ENCODE peak calls at places on chromosomes 12 and 14, in eight cellular contexts. E, K, D, R, B, M, P and T are unnamed samples.

GRCh38 chr12:97595936-97596335 is 133.3 kb downstream of the RMST start:
- DNase-seq in E (no peak), K (no peak), D (no peak), R (no peak), B (no peak), M (no peak), P (no peak), T (no peak)

GRCh38 chr14:100841445-100842403 is 15.8 kb downstream of the MEG3 start:
- DNase-seq in E (no peak), K (no peak), D (no peak), R (no peak), B (no peak), M (no peak), P (no peak), T (no peak)

GRCh38 chr12:47458273-47458672 is 247.6 kb downstream of the RPAP3 start:
- DNase-seq in E (peak; percentile 13), K (no peak), D (no peak), R (no peak), B (no peak), M (no peak), P (no peak), T (no peak)

GRCh38 chr14:50954811-50955372 is 10.6 kb upstream of the PYGL start:
- DNase-seq in E (no peak), K (no peak), D (no peak), R (no peak), B (peak; percentile 66), M (peak; percentile 60), P (peak; percentile 85), T (no peak)

GRCh38 chr12:52278530-52278929 is 4.1 kb downstream of the KRT86 start:
- DNase-seq in E (no peak), K (no peak), D (no peak), R (no peak), B (no peak), M (no peak), P (no peak), T (no peak)

GRCh38 chr12:59698599-59698998 is 102.8 kb downstream of the SLC16A7 start:
- DNase-seq in E (no peak), K (no peak), D (no peak), R (no peak), B (no peak), M (peak; percentile 5), P (no peak), T (no peak)

GRCh38 chr12:58425481-58426392 is 484.4 kb downstream of the ATP23 start:
- DNase-seq in E (no peak), K (peak; percentile 23), D (no peak), R (peak; percentile 38), B (no peak), M (peak; percentile 68), P (peak; percentile 13), T (no peak)

GRCh38 chr14:63050694-63051093 is 5.4 kb upstream of the KCNH5 start:
- DNase-seq in E (no peak), K (no peak), D (no peak), R (no peak), B (no peak), M (no peak), P (no peak), T (no peak)

GRCh38 chr14:92516966-92517350 is 3.4 kb downstream of the RIN3 start:
- DNase-seq in E (no peak), K (no peak), D (no peak), R (no peak), B (no peak), M (no peak), P (no peak), T (peak; percentile 7)

GRCh38 chr14:73238262-73238852 is 1.1 kb downstream of the PAPLN start:
- DNase-seq in E (no peak), K (no peak), D (no peak), R (peak; percentile 78), B (peak; percentile 40), M (no peak), P (no peak), T (no peak)

GRCh38 chr12:110262442-110263388 is 18.3 kb upstream of the ATP2A2 start:
- DNase-seq in E (no peak), K (no peak), D (no peak), R (no peak), B (no peak), M (no peak), P (no peak), T (no peak)

GRCh38 chr14:72605096-72605920 is 288.6 kb downstream of the DPF3 start:
- DNase-seq in E (no peak), K (no peak), D (no peak), R (no peak), B (no peak), M (no peak), P (no peak), T (no peak)

GRCh38 chr12:62885242-62885641 is 49.7 kb downstream of the PPM1H start:
- DNase-seq in E (no peak), K (no peak), D (no peak), R (no peak), B (no peak), M (no peak), P (no peak), T (no peak)

GRCh38 chr12:122753213-122753571 is 568 bp downstream of the DENR start:
- DNase-seq in E (no peak), K (no peak), D (no peak), R (no peak), B (peak; percentile 64), M (no peak), P (no peak), T (no peak)

GRCh38 chr14:79605863-79606262 is 605.4 kb downstream of the DIO2 start:
- DNase-seq in E (no peak), K (no peak), D (no peak), R (no peak), B (no peak), M (no peak), P (peak; percentile 13), T (no peak)

GRCh38 chr14:103549361-103550311 is 12.8 kb downstream of the BAG5 start:
- DNase-seq in E (no peak), K (peak; percentile 23), D (no peak), R (no peak), B (no peak), M (no peak), P (peak; percentile 93), T (no peak)

GRCh38 chr14:68779761-68780323 is 13.0 kb downstream of the ZFP36L1 start:
- DNase-seq in E (peak; percentile 11), K (no peak), D (peak; percentile 15), R (peak; percentile 58), B (peak; percentile 63), M (no peak), P (no peak), T (no peak)

GRCh38 chr14:96681826-96682225 is 115.4 kb upstream of the VRK1 start:
- DNase-seq in E (no peak), K (no peak), D (no peak), R (no peak), B (no peak), M (no peak), P (no peak), T (no peak)

GRCh38 chr14:41986726-41987125 is 380.1 kb downstream of the LRFN5 start:
- DNase-seq in E (no peak), K (no peak), D (no peak), R (no peak), B (no peak), M (peak; percentile 47), P (no peak), T (no peak)

GRCh38 chr12:77160931-77161330 is 95.6 kb upstream of the E2F7 start:
- DNase-seq in E (no peak), K (no peak), D (no peak), R (no peak), B (no peak), M (no peak), P (no peak), T (no peak)